ENCODE peak calls at places on chromosome 19, in eight cellular contexts. Q is HCT116, S is adrenal gland, C is tibial nerve, E is breast epithelium, Z is body of pancreas, V is A549, B is heart left ventricle. Y is an unnamed sample.

GRCh38 chr19:15112385-15112784 is 5.2 kb downstream of the SYDE1 start:
- DNase-seq in B (no peak), Q (peak), E (no peak), S (no peak), Z (no peak), V (no peak), C (no peak), Y (no peak)

GRCh38 chr19:33407716-33408115 is 34.2 kb downstream of the CEBPG start:
- DNase-seq in B (no peak), E (no peak), Z (no peak), Q (no peak), C (no peak), S (no peak), V (no peak), Y (no peak)

GRCh38 chr19:14775855-14776254 is 2.5 kb downstream of the ADGRE2 start:
- DNase-seq in S (no peak), V (no peak), Z (no peak), B (peak), E (peak), Q (no peak), C (no peak), Y (no peak)

GRCh38 chr19:6132482-6132881 is 3.0 kb upstream of the ACSBG2 start:
- DNase-seq in V (no peak), C (no peak), E (no peak), Q (no peak), Z (no peak), B (no peak), S (no peak), Y (no peak)

GRCh38 chr19:14333101-14333871 is 48.0 kb upstream of the ADGRE5 start:
- DNase-seq in Z (no peak), C (no peak), B (peak), E (no peak), V (peak), S (no peak), Q (no peak), Y (no peak)

GRCh38 chr19:19540707-19541515 is 2.8 kb downstream of the CILP2 start:
- DNase-seq in Z (peak), E (no peak), Q (peak), V (no peak), C (no peak), B (no peak), S (no peak), Y (peak)

GRCh38 chr19:17830567-17831418 is 9.5 kb upstream of the INSL3 start:
- DNase-seq in V (peak), Z (peak), Q (peak), E (no peak), B (peak), S (peak), C (peak), Y (peak)

GRCh38 chr19:13946414-13946813 is 5.9 kb upstream of the DCAF15 start:
- DNase-seq in C (no peak), E (no peak), S (no peak), Z (no peak), Q (no peak), B (no peak), V (no peak), Y (no peak)

GRCh38 chr19:38727868-38728660 is 16.2 kb downstream of the CAPN12 start:
- DNase-seq in B (peak), E (no peak), S (peak), Q (no peak), V (no peak), Z (peak), C (no peak), Y (no peak)

GRCh38 chr19:54168174-54168917 is 4.6 kb downstream of the TMC4 start:
- DNase-seq in Q (peak), S (peak), E (peak), C (peak), Z (peak), B (peak), V (peak), Y (peak)

GRCh38 chr19:2381151-2381822 is 21.2 kb downstream of the TMPRSS9 start:
- DNase-seq in B (no peak), C (no peak), V (no peak), E (no peak), Z (no peak), Q (no peak), S (no peak), Y (no peak)

GRCh38 chr19:16252459-16253205 is 54.9 kb downstream of the AP1M1 start:
- DNase-seq in E (no peak), C (no peak), Q (no peak), S (peak), Z (peak), V (no peak), B (peak), Y (peak)

GRCh38 chr19:54439174-54439851 is 9.7 kb upstream of the LENG8 start:
- DNase-seq in S (no peak), Q (no peak), E (peak), B (no peak), C (no peak), Z (peak), V (peak), Y (no peak)

GRCh38 chr19:18425515-18426415 is 6.6 kb downstream of the SSBP4 start:
- DNase-seq in Z (no peak), S (peak), V (no peak), E (no peak), Q (no peak), C (no peak), B (peak), Y (no peak)

GRCh38 chr19:29666634-29667389 is 1.6 kb downstream of the PLEKHF1 start:
- DNase-seq in Q (no peak), C (peak), V (no peak), B (peak), S (peak), Z (peak), E (peak), Y (no peak)

GRCh38 chr19:33558846-33559245 is 37.3 kb upstream of the PEPD start:
- DNase-seq in S (no peak), Q (no peak), B (no peak), V (no peak), C (no peak), E (peak), Z (no peak), Y (no peak)

GRCh38 chr19:39403331-39404312 is 3.0 kb upstream of the ZFP36 start:
- DNase-seq in S (peak), B (peak), C (peak), E (peak), Z (peak), Q (peak), V (peak), Y (peak)

GRCh38 chr19:4064551-4065260 is 2.0 kb downstream of the ZBTB7A start:
- DNase-seq in C (no peak), B (peak), V (no peak), E (no peak), Z (peak), S (no peak), Q (no peak), Y (peak)

GRCh38 chr19:29836409-29836825 is 24.6 kb downstream of the CCNE1 start:
- DNase-seq in V (no peak), Q (no peak), S (no peak), Z (no peak), E (no peak), B (no peak), C (no peak), Y (no peak)

DNA sequence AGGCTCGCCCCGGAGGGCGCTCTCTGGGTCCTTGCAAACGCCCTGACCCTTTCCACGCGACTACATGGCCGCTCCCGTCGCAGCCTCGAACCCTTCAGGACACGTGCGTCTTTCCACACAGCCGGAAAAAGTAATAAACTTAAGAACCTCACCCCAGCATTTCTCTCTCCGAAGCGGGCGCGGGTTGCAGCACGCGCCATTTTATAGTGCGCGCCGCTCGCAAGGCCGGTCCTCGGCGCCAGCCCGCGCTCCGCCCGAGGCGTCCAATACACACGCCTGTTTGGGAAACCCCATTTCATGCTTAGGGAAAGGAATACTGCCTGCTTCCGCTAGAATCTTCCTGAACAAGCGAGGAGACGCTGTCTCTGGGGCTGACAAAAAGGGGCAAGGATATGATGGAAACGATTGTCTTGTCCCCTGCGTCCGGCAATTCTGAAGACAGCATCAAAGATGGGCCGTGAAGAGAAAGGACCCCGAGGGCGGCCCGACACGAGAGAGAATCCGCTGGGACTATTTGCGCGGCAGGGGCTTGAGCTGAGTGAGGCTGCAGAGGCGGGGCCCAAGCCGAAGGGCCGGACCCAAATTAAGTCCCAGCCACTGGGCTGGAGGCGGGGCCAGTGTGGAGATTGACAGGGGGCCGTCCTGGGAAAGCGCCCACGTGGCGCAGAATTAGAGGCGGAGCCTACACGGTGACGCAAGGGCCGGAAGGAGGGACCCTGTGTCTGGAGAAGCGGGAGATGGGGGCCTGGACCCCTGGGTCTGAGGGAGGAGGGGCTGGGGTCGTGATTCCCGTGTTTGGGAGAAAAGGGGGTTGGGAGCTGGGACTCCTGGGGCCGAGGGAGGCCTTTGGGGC is 14.4 kb downstream of the ACP4 start:
- DNase-seq in V (peak), S (peak), B (peak), E (peak), Z (peak), Q (peak), C (peak), Y (peak)
- TF ChIP-seq POLR2A in V (peak), S (peak), B (no peak), E (no peak), Z (peak), Q (peak), C (peak), Y (no peak)

GRCh38 chr19:48203227-48203793 is 32.8 kb downstream of the ZSWIM9 start:
- DNase-seq in S (peak), V (no peak), E (no peak), Z (no peak), C (no peak), Q (peak), B (no peak), Y (no peak)
- H3K27ac ChIP-seq in S (no peak), V (peak), E (peak), Z (peak), C (peak), Q (peak), B (peak), Y (peak)

DNA sequence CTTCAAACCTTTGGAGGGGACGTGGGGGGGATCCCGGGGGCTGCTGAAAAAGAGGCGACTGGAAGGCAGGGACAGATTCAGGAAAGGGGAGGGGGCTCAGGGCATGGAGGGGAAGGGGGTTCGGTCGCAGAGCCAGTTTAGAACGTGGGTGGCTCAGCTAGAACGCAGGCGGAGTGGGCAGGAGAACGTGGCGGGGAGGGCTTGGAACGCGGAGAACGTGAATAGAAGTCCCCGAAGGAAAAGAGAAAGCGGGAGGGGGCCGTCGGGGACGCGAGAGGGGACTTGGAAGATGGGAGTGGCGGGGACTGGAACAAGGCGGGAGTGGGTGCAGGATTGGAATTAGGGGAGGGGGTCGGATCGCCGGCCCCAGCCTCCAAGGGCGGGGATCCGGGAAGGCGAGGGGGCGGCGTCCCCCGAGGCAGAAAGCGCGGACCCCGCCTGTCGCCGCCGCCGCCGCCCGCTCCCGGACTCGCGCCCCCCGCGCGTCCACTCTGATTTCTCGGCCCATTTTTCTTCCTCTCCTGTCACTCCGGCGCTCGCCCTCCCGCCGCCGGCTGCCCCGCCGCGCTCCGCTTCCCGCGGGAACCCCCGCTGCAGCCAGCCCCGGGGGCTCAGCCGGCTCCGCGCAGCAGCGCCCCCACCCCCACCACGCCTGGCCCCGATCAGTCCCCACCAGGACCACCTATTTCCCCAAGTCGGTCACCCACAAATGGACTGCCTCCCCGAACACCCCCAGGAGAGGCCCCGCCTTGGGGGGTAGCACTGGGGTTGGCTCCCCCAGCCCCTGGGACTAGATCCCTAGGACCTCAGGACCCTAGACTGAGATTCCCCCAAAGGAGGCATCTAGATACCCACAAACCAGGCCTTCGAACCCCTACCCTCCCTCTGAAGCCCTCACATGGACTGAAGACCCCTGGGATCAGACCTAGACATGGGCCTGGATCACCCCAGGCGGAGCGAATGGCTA is 12.5 kb upstream of the ERFL start:
- DNase-seq in B (no peak), Q (no peak), C (no peak), E (no peak), Z (no peak), S (no peak), V (peak), Y (no peak)
- H3K4me3 ChIP-seq in B (peak), Q (no peak), C (peak), E (peak), Z (peak), S (no peak), V (peak), Y (peak)

DNA sequence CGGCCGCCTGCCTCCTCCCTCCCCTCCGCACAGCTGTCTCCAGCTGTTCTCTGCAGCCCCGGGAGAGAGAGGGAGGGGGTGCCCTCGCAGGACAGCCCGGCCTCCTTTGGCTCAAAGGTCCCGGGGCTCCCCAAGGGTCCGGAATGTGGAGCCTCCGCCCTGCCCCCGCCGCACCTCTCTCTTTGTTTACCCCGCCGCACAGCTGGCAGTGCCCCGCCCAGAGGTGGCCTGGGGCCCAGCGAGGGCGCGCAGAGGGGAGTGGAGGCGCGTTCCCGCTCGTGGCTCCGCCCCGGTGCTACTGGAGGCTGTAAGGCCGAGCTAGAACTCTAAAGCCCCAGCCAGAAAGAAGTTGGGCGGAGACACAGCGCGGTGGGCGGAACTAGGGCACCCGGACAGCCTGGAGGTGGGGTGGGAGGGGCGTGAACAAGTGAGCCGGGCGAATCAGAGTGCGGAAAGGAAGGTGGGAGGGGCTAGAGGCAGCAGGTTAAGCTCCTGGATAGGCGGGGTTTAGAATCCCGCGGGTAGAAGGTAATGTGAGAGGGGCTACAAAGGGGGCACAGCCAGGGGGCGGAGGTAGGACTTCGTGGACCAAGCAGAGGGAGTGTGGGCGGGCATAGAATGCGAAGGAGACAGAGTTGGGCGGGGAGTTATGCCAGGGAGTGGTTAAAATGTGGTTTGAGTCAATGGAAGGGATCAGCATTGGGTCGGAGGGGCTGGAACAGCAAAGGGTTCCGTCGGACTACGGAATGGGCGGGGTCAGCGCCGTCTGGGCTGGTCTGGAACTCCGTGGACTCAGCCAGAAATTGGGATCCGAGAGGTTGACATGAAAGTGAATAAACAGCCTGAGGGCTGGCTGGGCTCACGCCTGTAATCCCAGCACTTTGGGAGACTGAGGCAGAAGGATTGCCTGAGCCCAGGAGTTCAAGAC is 2.8 kb downstream of the LTBP4 start:
- DNase-seq in S (peak), E (peak), Z (peak), C (peak), Q (peak), V (peak), B (peak), Y (peak)
- TF ChIP-seq POLR2A in S (no peak), E (no peak), Z (peak), C (no peak), Q (no peak), V (peak), B (peak), Y (peak)

GRCh38 chr19:10500247-10500592 is 2.9 kb downstream of the KEAP1 start:
- DNase-seq in Z (no peak), V (no peak), E (no peak), C (no peak), Q (no peak), S (no peak), B (no peak), Y (no peak)
- H3K27ac ChIP-seq in Z (no peak), V (peak), E (no peak), C (no peak), Q (no peak), S (no peak), B (no peak), Y (no peak)

GRCh38 chr19:1017115-1017905 is 3.6 kb downstream of the TMEM259 start:
- DNase-seq in C (no peak), S (no peak), Z (peak), V (no peak), E (no peak), Q (no peak), B (no peak), Y (no peak)
- H3K4me3 ChIP-seq in C (no peak), S (no peak), Z (no peak), V (no peak), E (peak), Q (peak), B (peak), Y (peak)

GRCh38 chr19:49553451-49554271 is 25.9 kb downstream of the RCN3 start:
- DNase-seq in B (no peak), E (no peak), C (no peak), Q (no peak), Z (peak), S (no peak), V (no peak), Y (no peak)

GRCh38 chr19:49555600-49556411 is 24.6 kb downstream of the NOSIP start:
- DNase-seq in Z (peak), V (peak), B (peak), E (no peak), Q (peak), S (peak), C (peak), Y (peak)

GRCh38 chr19:49551531-49551930 is 23.7 kb downstream of the RCN3 start:
- DNase-seq in Z (no peak), V (no peak), Q (no peak), C (no peak), B (no peak), E (no peak), S (no peak), Y (no peak)

GRCh38 chr19:49554701-49555181 is 25.6 kb downstream of the NOSIP start:
- DNase-seq in Q (no peak), B (peak), S (peak), V (no peak), E (no peak), Z (peak), C (no peak), Y (no peak)

GRCh38 chr19:49552749-49553148 is 24.9 kb downstream of the RCN3 start:
- DNase-seq in C (no peak), Q (no peak), Z (peak), E (no peak), B (no peak), S (no peak), V (no peak), Y (no peak)
- TF ChIP-seq POLR2A in C (no peak), Q (no peak), Z (no peak), E (no peak), B (no peak), S (no peak), V (no peak), Y (no peak)

DNA sequence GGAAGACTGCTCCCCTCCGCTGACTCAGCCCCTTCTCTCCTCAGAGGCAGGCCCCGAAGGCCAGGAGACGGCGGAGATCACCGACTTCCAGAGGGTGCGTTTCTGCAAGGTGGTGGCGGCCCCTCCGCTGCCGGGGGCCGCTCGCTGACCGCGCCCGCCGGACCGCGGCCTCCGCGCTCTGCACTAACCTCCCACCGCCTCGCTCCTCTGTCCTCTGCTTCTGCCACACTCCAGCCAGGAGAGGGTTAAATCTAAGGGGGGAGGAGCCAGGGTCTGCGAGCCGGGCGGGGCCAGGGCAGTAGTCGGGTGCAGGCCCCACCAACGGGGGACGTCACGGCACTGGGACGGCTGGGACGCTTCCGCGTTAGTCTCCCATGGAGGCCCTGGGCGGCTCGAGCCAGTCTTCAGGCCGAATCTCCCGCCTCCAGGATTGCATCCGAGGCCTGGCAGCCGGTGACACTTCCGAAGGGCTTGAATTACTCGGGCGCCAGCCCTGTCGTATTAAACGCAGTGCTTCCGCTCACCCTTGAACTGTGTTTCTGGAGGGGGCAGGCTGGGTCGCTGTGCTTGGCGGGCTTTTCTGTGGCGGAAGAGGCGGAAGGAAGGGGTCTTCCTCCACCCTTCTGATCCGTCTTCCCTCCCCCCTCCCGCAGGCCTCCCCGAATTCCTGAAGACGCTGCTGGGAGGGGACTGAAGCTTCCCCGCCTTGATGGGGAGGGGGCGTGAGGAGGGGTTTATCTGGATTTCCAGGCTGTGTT is 1.2 kb upstream of the INAFM1 start:
- DNase-seq in E (peak), B (peak), C (peak), Q (peak), V (peak), S (peak), Z (peak), Y (peak)
- H3K27ac ChIP-seq in E (peak), B (peak), C (peak), Q (peak), V (peak), S (peak), Z (peak), Y (peak)

GRCh38 chr19:8460516-8461298 is 15.9 kb downstream of the HNRNPM start:
- DNase-seq in V (no peak), S (no peak), E (no peak), Z (no peak), B (no peak), C (no peak), Q (no peak), Y (no peak)
- H3K4me3 ChIP-seq in V (peak), S (no peak), E (no peak), Z (no peak), B (no peak), C (no peak), Q (no peak), Y (no peak)